ENCODE peak calls at places on chromosome 15, in four cellular contexts. Q is left ventricle myocardium inferior, R is HFF-Myc, I is gastrocnemius medialis. D is an unnamed sample.

GRCh38 chr15:63945005-63945788 is 101.1 kb downstream of the DAPK2 start:
- DNase-seq in I (peak; percentile 38), R (no peak), Q (peak; percentile 72), D (no peak)

GRCh38 chr15:77504310-77504709 is 83.6 kb downstream of the HMG20A start:
- DNase-seq in I (peak; percentile 57), Q (no peak), R (no peak), D (no peak)

GRCh38 chr15:100686725-100687488 is 84.5 kb downstream of the ASB7 start:
- DNase-seq in I (no peak), R (no peak), Q (no peak), D (no peak)

GRCh38 chr15:65077981-65078352 is 1.4 kb downstream of the KBTBD13 start:
- DNase-seq in R (no peak), I (peak; percentile 61), Q (peak; percentile 72), D (no peak)

GRCh38 chr15:63517614-63518013 is 13.2 kb downstream of the USP3 start:
- DNase-seq in R (no peak), I (no peak), Q (no peak), D (no peak)

GRCh38 chr15:35545316-35545824 is 595 bp downstream of the DPH6 start:
- DNase-seq in Q (peak; percentile 47), R (peak; percentile 42), I (peak; percentile 21), D (no peak)

GRCh38 chr15:27796405-27797085 is 302.6 kb downstream of the OCA2 start:
- DNase-seq in R (no peak), I (no peak), Q (no peak), D (no peak)

GRCh38 chr15:100082761-100083402 is 258.9 kb downstream of the ADAMTS17 start:
- DNase-seq in I (no peak), R (no peak), Q (no peak), D (no peak)

GRCh38 chr15:66042624-66043023 is 173.3 kb downstream of the RAB11A start:
- DNase-seq in Q (no peak), R (no peak), I (no peak), D (no peak)

GRCh38 chr15:40845511-40846284 is 1.9 kb downstream of the SPINT1 start:
- DNase-seq in Q (no peak), I (no peak), R (no peak), D (no peak)

GRCh38 chr15:29045717-29046116 is 159.9 kb downstream of the APBA2 start:
- DNase-seq in R (no peak), Q (no peak), I (no peak), D (no peak)

GRCh38 chr15:101070024-101070423 is 150.9 kb downstream of the LRRK1 start:
- DNase-seq in I (no peak), R (no peak), Q (no peak), D (no peak)

GRCh38 chr15:70614221-70614620 is 149.1 kb downstream of the UACA start:
- DNase-seq in I (no peak), Q (no peak), R (no peak), D (no peak)

GRCh38 chr15:68055224-68055705 is 1.1 kb downstream of the PIAS1 start:
- DNase-seq in Q (no peak), R (no peak), I (peak; percentile 27), D (no peak)

GRCh38 chr15:31147456-31147855 is 45.9 kb upstream of the TRPM1 start:
- DNase-seq in Q (no peak), R (no peak), I (no peak), D (no peak)

GRCh38 chr15:80817901-80818300 is 38.7 kb downstream of the CEMIP start:
- DNase-seq in R (no peak), Q (no peak), I (no peak), D (no peak)
- H3K4me3 ChIP-seq in R (no peak overlapping the region), Q (no peak overlapping the region), I (no peak overlapping the region), D (no peak overlapping the region)

GRCh38 chr15:74957301-74958035 is 896 bp upstream of the RPP25 start:
- DNase-seq in I (no peak), Q (peak; percentile 59), R (no peak), D (no peak)

GRCh38 chr15:74960286-74960685 is 3.7 kb upstream of the RPP25 start:
- DNase-seq in R (no peak), I (no peak), Q (no peak), D (no peak)

GRCh38 chr15:74959643-74959939 is 3.0 kb upstream of the RPP25 start:
- DNase-seq in I (no peak), Q (no peak), R (no peak), D (no peak)

GRCh38 chr15:74958320-74958907 is 1.8 kb upstream of the RPP25 start:
- DNase-seq in Q (peak; percentile 68), R (no peak), I (peak; percentile 14), D (no peak)

GRCh38 chr15:74958908-74959642 is 2.5 kb upstream of the RPP25 start:
- DNase-seq in R (no peak), I (no peak), Q (no peak), D (no peak)
- H3K4me3 ChIP-seq in R (peak overlapping the region; percentile 59), I (peak overlapping the region; percentile 62), Q (peak overlapping the region; percentile 81), D (peak overlapping the region; percentile 42)

GRCh38 chr15:71752085-71752484 is 58.3 kb upstream of the NR2E3 start:
- DNase-seq in Q (no peak), I (no peak), R (no peak), D (no peak)
- H3K4me3 ChIP-seq in Q (no peak overlapping the region), I (no peak overlapping the region), R (no peak overlapping the region), D (no peak overlapping the region)

DNA sequence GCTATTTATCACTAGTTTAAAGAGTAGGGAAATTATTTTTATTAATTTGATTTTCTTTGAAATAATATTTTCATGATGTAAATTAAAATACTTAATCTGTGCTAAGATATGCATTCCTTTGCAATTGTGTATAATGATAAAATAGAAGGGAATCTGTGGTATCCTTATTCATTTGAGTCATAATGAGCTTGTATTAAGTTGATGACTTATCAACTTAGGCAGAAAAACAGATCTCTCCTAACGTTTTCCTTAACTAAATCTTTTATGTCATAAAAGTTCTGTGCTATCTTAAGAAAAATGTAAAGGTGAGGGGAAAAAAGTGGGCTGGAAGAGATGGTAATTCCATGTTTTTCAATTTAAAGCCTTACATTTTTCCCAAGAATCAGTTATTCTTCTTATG is 1.9 kb downstream of the FGF7 start:
- DNase-seq in R (no peak), I (no peak), Q (no peak), D (no peak)
- H3K4me3 ChIP-seq in R (no peak overlapping the region), I (no peak overlapping the region), Q (peak overlapping the region; percentile 67), D (peak overlapping the region; percentile 57)

GRCh38 chr15:48880070-48880634 is 2.2 kb downstream of the EID1 start:
- DNase-seq in R (no peak), I (no peak), Q (no peak), D (no peak)
- H3K4me3 ChIP-seq in R (peak overlapping the region; percentile 90), I (no peak overlapping the region), Q (peak overlapping the region; percentile 78), D (peak overlapping the region; percentile 18)